ENCODE peak calls at places on chromosomes 7 and 10, in seven cellular contexts. B, D, Q, A, Y, W and N are unnamed samples.

GRCh38 chr10:69885379-69886156 is 83.9 kb downstream of the COL13A1 start:
- DNase-seq in B (no peak), D (no peak), Q (no peak), A (no peak), Y (no peak), W (no peak), N (no peak)

GRCh38 chr7:101532000-101532399 is 97.1 kb downstream of the MYL10 start:
- DNase-seq in B (no peak), D (no peak), Q (no peak), A (no peak), Y (no peak), W (no peak), N (no peak)

GRCh38 chr7:38660427-38661099 is 29.4 kb upstream of the AMPH start:
- DNase-seq in B (no peak), D (no peak), Q (peak; percentile 46), A (no peak), Y (peak; percentile 68), W (no peak), N (no peak)

GRCh38 chr10:99906470-99906869 is 103.3 kb downstream of the DNMBP start:
- DNase-seq in B (no peak), D (no peak), Q (peak; percentile 96), A (no peak), Y (peak; percentile 75), W (no peak), N (peak; percentile 80)

GRCh38 chr10:62818426-62819011 is 2.4 kb upstream of the EGR2 start:
- DNase-seq in B (peak; percentile 47), D (peak; percentile 45), Q (peak; percentile 31), A (peak; percentile 88), Y (peak; percentile 42), W (peak; percentile 69), N (peak; percentile 9)

GRCh38 chr10:60139798-60140566 is 233.6 kb upstream of the CCDC6 start:
- DNase-seq in B (no peak), D (no peak), Q (peak; percentile 24), A (no peak), Y (peak; percentile 47), W (no peak), N (peak; percentile 35)

GRCh38 chr10:49550563-49550962 is 11.6 kb upstream of the ERCC6 start:
- DNase-seq in B (no peak), D (no peak), Q (peak; percentile 81), A (no peak), Y (peak; percentile 58), W (no peak), N (no peak)

GRCh38 chr10:33901166-33901565 is 566.7 kb upstream of the NRP1 start:
- DNase-seq in B (no peak), D (no peak), Q (no peak), A (no peak), Y (peak; percentile 79), W (no peak), N (no peak)

GRCh38 chr7:36726311-36726710 is 2.0 kb upstream of the AOAH start:
- DNase-seq in B (no peak), D (no peak), Q (no peak), A (no peak), Y (no peak), W (no peak), N (no peak)

GRCh38 chr7:25707733-25708132 is 444.3 kb upstream of the NFE2L3 start:
- DNase-seq in B (no peak), D (no peak), Q (no peak), A (no peak), Y (peak; percentile 8), W (no peak), N (no peak)

GRCh38 chr7:4226166-4226857 is 455.8 kb upstream of the FOXK1 start:
- DNase-seq in B (no peak), D (no peak), Q (no peak), A (no peak), Y (no peak), W (no peak), N (no peak)

GRCh38 chr7:2945171-2945570 is 98.5 kb downstream of the CARD11 start:
- DNase-seq in B (no peak), D (no peak), Q (no peak), A (peak; percentile 43), Y (no peak), W (no peak), N (no peak)

GRCh38 chr10:98293550-98294269 is 25.7 kb upstream of the LOXL4 start:
- DNase-seq in B (no peak), D (no peak), Q (peak; percentile 73), A (no peak), Y (no peak), W (no peak), N (no peak)

GRCh38 chr10:11874568-11875182 is 51.5 kb downstream of the PROSER2 start:
- DNase-seq in B (peak; percentile 64), D (no peak), Q (peak; percentile 54), A (peak; percentile 78), Y (peak; percentile 89), W (peak; percentile 28), N (no peak)